ENCODE peak calls at places on chromosomes 6 and 20, in eight cellular contexts. J is GDM1; B is heart right ventricle; G is NCI-H1417 treated with DMSO at 0.1 percent for 48 hours; I is Kasumi-1; Y is upper lobe of right lung; E is stimulated activated CD4-positive, alpha-beta T cell treated with anti-CD3 and anti-CD28 coated beads, Interleukin-4, amount 100 ng/mL, for 48 hours; F is myocyte. A is an unnamed sample.

GRCh38 chr6:41336824-41337223 is 1.4 kb downstream of the NCR2 start:
- DNase-seq in E (no peak), I (no peak), B (no peak), J (no peak), Y (no peak), F (peak), G (no peak), A (no peak)

GRCh38 chr6:49915035-49915434 is 48.7 kb upstream of the CRISP1 start:
- DNase-seq in J (no peak), B (no peak), F (peak), Y (no peak), E (no peak), G (no peak), I (no peak), A (no peak)

GRCh38 chr6:157911278-157911677 is 70.4 kb upstream of the SYNJ2 start:
- DNase-seq in F (no peak), Y (no peak), J (no peak), G (no peak), E (no peak), I (no peak), B (no peak), A (no peak)

GRCh38 chr20:31691646-31692275 is 30.9 kb downstream of the BCL2L1 start:
- DNase-seq in Y (no peak), E (no peak), F (peak), I (peak), B (no peak), G (no peak), J (no peak), A (no peak)

GRCh38 chr6:30720738-30721197 is 616 bp downstream of the TUBB start:
- DNase-seq in F (peak), I (peak), B (peak), J (peak), G (no peak), Y (peak), E (no peak), A (no peak)

GRCh38 chr6:132188865-132189264 is 212.4 kb downstream of the MOXD1 start:
- DNase-seq in I (peak), J (peak), F (peak), E (no peak), G (no peak), Y (no peak), B (no peak), A (peak)

GRCh38 chr20:63497946-63498935 is 642 bp downstream of the EEF1A2 start:
- DNase-seq in Y (peak), E (no peak), F (peak), G (no peak), I (no peak), B (peak), J (no peak), A (no peak)

GRCh38 chr20:3239026-3239866 is at the start of gene SLC4A11:
- DNase-seq in B (peak), G (no peak), J (peak), Y (peak), E (no peak), F (peak), I (peak), A (no peak)

GRCh38 chr6:120608826-120609225 is 725.5 kb downstream of the TBC1D32 start:
- DNase-seq in Y (no peak), I (peak), F (peak), B (no peak), E (no peak), J (no peak), G (no peak), A (no peak)

GRCh38 chr20:41738584-41739193 is 120.5 kb upstream of the CHD6 start:
- DNase-seq in B (peak), F (peak), G (peak), I (peak), Y (no peak), J (no peak), E (peak), A (peak)

GRCh38 chr6:52407467-52407866 is 12.7 kb upstream of the EFHC1 start:
- DNase-seq in Y (no peak), I (peak), J (peak), B (no peak), F (peak), E (no peak), G (peak), A (no peak)

GRCh38 chr20:57509665-57510237 is 15.2 kb downstream of the CTCFL start:
- DNase-seq in F (peak), I (peak), E (no peak), G (no peak), B (no peak), J (no peak), Y (no peak), A (no peak)

GRCh38 chr6:107866606-107867301 is 42.6 kb upstream of the SCML4 start:
- DNase-seq in E (peak), J (no peak), Y (no peak), B (no peak), F (peak), G (no peak), I (peak), A (peak)

GRCh38 chr6:122580731-122581130 is 29.5 kb upstream of the PKIB start:
- DNase-seq in G (no peak), J (no peak), Y (no peak), F (no peak), I (peak), B (no peak), E (no peak), A (no peak)

GRCh38 chr6:79997728-79998127 is 6.7 kb upstream of the TTK start:
- DNase-seq in I (no peak), F (no peak), Y (no peak), G (no peak), E (no peak), B (no peak), J (no peak), A (no peak)

GRCh38 chr20:36461600-36462439 is 79.5 kb upstream of the MYL9 start:
- DNase-seq in J (no peak), B (peak), Y (peak), G (no peak), E (peak), F (peak), I (peak), A (no peak)

GRCh38 chr20:14470977-14471642 is 133.7 kb upstream of the FLRT3 start:
- DNase-seq in J (no peak), I (no peak), E (no peak), B (no peak), F (no peak), G (no peak), Y (no peak), A (no peak)

GRCh38 chr20:42567409-42567808 is 622.3 kb downstream of the PTPRT start:
- DNase-seq in B (no peak), J (no peak), I (no peak), G (no peak), F (no peak), Y (no peak), E (no peak), A (no peak)

GRCh38 chr6:686528-686927 is 6.4 kb downstream of the EXOC2 start:
- DNase-seq in E (no peak), G (no peak), Y (no peak), I (no peak), F (peak), J (no peak), B (no peak), A (no peak)

GRCh38 chr20:42155586-42155985 is 537.4 kb upstream of the CHD6 start:
- DNase-seq in G (no peak), E (no peak), I (no peak), J (no peak), F (no peak), B (no peak), Y (no peak), A (no peak)

GRCh38 chr6:9745476-9745875 is 669.4 kb downstream of the TFAP2A start:
- DNase-seq in Y (no peak), G (no peak), B (no peak), F (peak), E (no peak), I (no peak), J (no peak), A (no peak)

GRCh38 chr6:157831424-157832249 is 8.6 kb downstream of the SNX9 start:
- DNase-seq in Y (no peak), B (no peak), E (no peak), J (no peak), I (no peak), G (no peak), F (no peak), A (no peak)

GRCh38 chr6:127818149-127818548 is 82.7 kb downstream of the THEMIS start:
- DNase-seq in J (no peak), Y (no peak), I (no peak), E (no peak), F (no peak), B (no peak), G (no peak), A (no peak)

GRCh38 chr20:9660236-9660868 is 146.0 kb downstream of the LAMP5 start:
- DNase-seq in E (no peak), J (no peak), B (no peak), G (no peak), Y (no peak), F (peak), I (peak), A (peak)

GRCh38 chr6:91730710-91731109 is 1143.8 kb upstream of the MAP3K7 start:
- DNase-seq in B (no peak), G (no peak), I (no peak), J (no peak), E (no peak), Y (no peak), F (no peak), A (no peak)

GRCh38 chr6:166989427-166990034 is 9.7 kb upstream of the CEP43 start:
- DNase-seq in I (peak), G (no peak), J (no peak), F (peak), E (no peak), Y (no peak), B (no peak), A (no peak)

GRCh38 chr6:3722211-3722621 is 29.3 kb downstream of the PXDC1 start:
- DNase-seq in Y (no peak), J (no peak), B (no peak), I (no peak), F (peak), E (no peak), G (no peak), A (peak)

GRCh38 chr6:118996289-118996820 is 61.4 kb upstream of the MCM9 start:
- DNase-seq in G (no peak), F (no peak), I (no peak), B (no peak), E (no peak), J (no peak), Y (no peak), A (no peak)

GRCh38 chr6:89372506-89372901 is 20.0 kb upstream of the UBE2J1 start:
- DNase-seq in I (no peak), F (no peak), G (no peak), J (no peak), E (no peak), B (no peak), Y (no peak), A (no peak)

GRCh38 chr20:18172379-18172778 is 34.7 kb downstream of the KAT14 start:
- DNase-seq in B (no peak), G (no peak), J (no peak), Y (no peak), F (no peak), I (no peak), E (no peak), A (no peak)

GRCh38 chr6:80541186-80541585 is 434.7 kb downstream of the BCKDHB start:
- DNase-seq in E (no peak), F (peak), G (no peak), I (no peak), Y (no peak), B (no peak), J (no peak), A (peak)

GRCh38 chr20:6976535-6976934 is 209.0 kb downstream of the BMP2 start:
- DNase-seq in Y (no peak), E (no peak), G (no peak), J (no peak), F (no peak), I (no peak), B (no peak), A (no peak)

GRCh38 chr6:31513456-31514165 is 15.2 kb upstream of the MCCD1 start:
- DNase-seq in E (no peak), Y (no peak), B (no peak), I (no peak), G (no peak), F (peak), J (no peak), A (no peak)

GRCh38 chr6:165776699-165777098 is 113.7 kb upstream of the PDE10A start:
- DNase-seq in J (no peak), B (no peak), I (no peak), F (no peak), Y (no peak), G (no peak), E (no peak), A (no peak)

A was measured in HFF-Myc.